ENCODE peak calls at places on chromosomes 4 and X, in five cellular contexts. One of them, this sample, is unnamed.

GRCh38 chr4:3286335-3287175 is 6.3 kb upstream of the RGS12 start:
- DNase-seq in CD4-positive, alpha-beta memory T cell: no peak
- DNase-seq in HEK293T: no peak
- DNase-seq in amniotic stem cell: no peak
- DNase-seq in osteocyte: peak; percentile 78
- DNase-seq in this sample: no peak

GRCh38 chrX:16825306-16826035 is 39.2 kb downstream of the TXLNG start:
- DNase-seq in CD4-positive, alpha-beta memory T cell: no peak
- DNase-seq in HEK293T: no peak
- DNase-seq in amniotic stem cell: no peak
- DNase-seq in osteocyte: no peak
- DNase-seq in this sample: no peak

GRCh38 chr4:1231637-1232360 is 17.1 kb downstream of the CTBP1 start:
- DNase-seq in CD4-positive, alpha-beta memory T cell: no peak
- DNase-seq in HEK293T: no peak
- DNase-seq in amniotic stem cell: no peak
- DNase-seq in osteocyte: no peak
- DNase-seq in this sample: no peak

GRCh38 chrX:154775611-154776349 is 13.1 kb downstream of the DKC1 start:
- DNase-seq in CD4-positive, alpha-beta memory T cell: no peak
- DNase-seq in HEK293T: no peak
- DNase-seq in amniotic stem cell: no peak
- DNase-seq in osteocyte: no peak
- DNase-seq in this sample: peak; percentile 67

GRCh38 chr4:5996641-5997040 is 21.6 kb downstream of the C4orf50 start:
- DNase-seq in CD4-positive, alpha-beta memory T cell: no peak
- DNase-seq in HEK293T: no peak
- DNase-seq in amniotic stem cell: no peak
- DNase-seq in osteocyte: no peak
- DNase-seq in this sample: no peak

GRCh38 chr4:166501941-166502382 is 628.9 kb downstream of the TLL1 start:
- DNase-seq in CD4-positive, alpha-beta memory T cell: no peak
- DNase-seq in HEK293T: peak; percentile 35
- DNase-seq in amniotic stem cell: no peak
- DNase-seq in osteocyte: no peak
- DNase-seq in this sample: no peak

GRCh38 chrX:57906790-57907189 is 3.5 kb downstream of the ZXDA start:
- DNase-seq in CD4-positive, alpha-beta memory T cell: no peak
- DNase-seq in HEK293T: no peak
- DNase-seq in amniotic stem cell: peak; percentile 10
- DNase-seq in osteocyte: no peak
- DNase-seq in this sample: no peak

GRCh38 chrX:5916945-5917344 is 311.7 kb downstream of the NLGN4X start:
- DNase-seq in CD4-positive, alpha-beta memory T cell: no peak
- DNase-seq in HEK293T: no peak
- DNase-seq in amniotic stem cell: no peak
- DNase-seq in osteocyte: no peak
- DNase-seq in this sample: no peak

GRCh38 chr4:7045553-7045952 is 2.4 kb downstream of the TADA2B start:
- DNase-seq in CD4-positive, alpha-beta memory T cell: no peak
- DNase-seq in HEK293T: no peak
- DNase-seq in amniotic stem cell: no peak
- DNase-seq in osteocyte: no peak
- DNase-seq in this sample: no peak

GRCh38 chrX:154444001-154444754 is at the start of gene FAM50A:
- DNase-seq in CD4-positive, alpha-beta memory T cell: peak; percentile 64
- DNase-seq in HEK293T: peak; percentile 90
- DNase-seq in amniotic stem cell: peak; percentile 43
- DNase-seq in osteocyte: no peak
- DNase-seq in this sample: peak; percentile 4

GRCh38 chr4:185534850-185535761 is at the start of gene PDLIM3:
- DNase-seq in CD4-positive, alpha-beta memory T cell: no peak
- DNase-seq in HEK293T: peak; percentile 76
- DNase-seq in amniotic stem cell: peak; percentile 16
- DNase-seq in osteocyte: no peak
- DNase-seq in this sample: peak; percentile 23

GRCh38 chr4:88742561-88742960 is 44.9 kb upstream of the NAP1L5 start:
- DNase-seq in CD4-positive, alpha-beta memory T cell: no peak
- DNase-seq in HEK293T: no peak
- DNase-seq in amniotic stem cell: no peak
- DNase-seq in osteocyte: no peak
- DNase-seq in this sample: peak; percentile 13

GRCh38 chr4:164753873-164754488 is at the start of gene SMIM31:
- DNase-seq in CD4-positive, alpha-beta memory T cell: no peak
- DNase-seq in HEK293T: no peak
- DNase-seq in amniotic stem cell: no peak
- DNase-seq in osteocyte: no peak
- DNase-seq in this sample: no peak

GRCh38 chrX:18887177-18887820 is 96.6 kb downstream of the PHKA2 start:
- DNase-seq in CD4-positive, alpha-beta memory T cell: no peak
- DNase-seq in HEK293T: no peak
- DNase-seq in amniotic stem cell: no peak
- DNase-seq in osteocyte: no peak
- DNase-seq in this sample: no peak

This sample was measured in kidney glomerular epithelial cell.